ENCODE peak calls at places on chromosomes 5 and 9, in five cellular contexts. U is WERI-Rb-1, V is bronchial epithelial cell, R is PC-3, H is astrocyte of the spinal cord. Z is an unnamed sample.

GRCh38 chr9:82894961-82895902 is 167.7 kb downstream of the RASEF start:
- DNase-seq in U (no peak), V (no peak), H (no peak), R (no peak), Z (no peak)

GRCh38 chr5:77080905-77081304 is 6.2 kb downstream of the ZBED3 start:
- DNase-seq in R (no peak), U (no peak), V (no peak), H (no peak), Z (no peak)

GRCh38 chr5:106894964-106895363 is 775.8 kb downstream of the EFNA5 start:
- DNase-seq in R (no peak), H (peak; percentile 20), V (peak; percentile 14), U (no peak), Z (no peak)

GRCh38 chr5:179967489-179967888 is 59.8 kb upstream of the TBC1D9B start:
- DNase-seq in R (no peak), H (peak; percentile 24), U (no peak), V (no peak), Z (no peak)

GRCh38 chr9:98767915-98768314 is 28.4 kb downstream of the ANKS6 start:
- DNase-seq in H (no peak), V (no peak), U (no peak), R (no peak), Z (no peak)

GRCh38 chr5:122723606-122724352 is 51.1 kb upstream of the SNX2 start:
- DNase-seq in H (peak; percentile 85), R (peak; percentile 79), U (no peak), V (peak; percentile 86), Z (no peak)

GRCh38 chr9:89375181-89375760 is 57.0 kb downstream of the SECISBP2 start:
- DNase-seq in U (no peak), H (no peak), R (peak; percentile 2), V (peak; percentile 22), Z (no peak)

GRCh38 chr5:92758552-92758951 is 822.5 kb downstream of the NR2F1-AS1 start:
- DNase-seq in H (peak; percentile 55), U (no peak), R (peak; percentile 81), V (peak; percentile 94), Z (peak; percentile 84)

GRCh38 chr9:34443533-34443932 is 14.8 kb downstream of the FAM219A start:
- DNase-seq in V (no peak), R (no peak), H (no peak), U (no peak), Z (no peak)

GRCh38 chr9:104774132-104774531 is 10.2 kb downstream of the NIPSNAP3B start:
- DNase-seq in V (no peak), R (no peak), U (no peak), H (no peak), Z (no peak)

GRCh38 chr5:72284674-72285424 is 35.2 kb downstream of the MRPS27 start:
- DNase-seq in U (no peak), V (no peak), H (no peak), R (no peak), Z (no peak)

GRCh38 chr5:133653602-133653995 is 41.3 kb upstream of the FSTL4 start:
- DNase-seq in V (no peak), R (no peak), U (no peak), H (no peak), Z (no peak)
- TF ChIP-seq CTCF in V (no peak), R (no peak), U (no peak), H (no peak), Z (no peak)

GRCh38 chr5:91224969-91225368 is 158.1 kb downstream of the ARRDC3 start:
- DNase-seq in R (no peak), U (no peak), V (no peak), H (no peak), Z (no peak)

GRCh38 chr5:91222482-91222881 is 160.6 kb downstream of the ARRDC3 start:
- DNase-seq in H (no peak), V (no peak), U (no peak), R (no peak), Z (no peak)

GRCh38 chr5:91223886-91224285 is 159.2 kb downstream of the ARRDC3 start:
- DNase-seq in V (no peak), U (no peak), R (no peak), H (no peak), Z (no peak)

GRCh38 chr5:91225848-91226686 is 157.1 kb downstream of the ARRDC3 start:
- DNase-seq in V (peak; percentile 53), U (peak; percentile 62), R (peak; percentile 66), H (no peak), Z (peak; percentile 58)

DNA sequence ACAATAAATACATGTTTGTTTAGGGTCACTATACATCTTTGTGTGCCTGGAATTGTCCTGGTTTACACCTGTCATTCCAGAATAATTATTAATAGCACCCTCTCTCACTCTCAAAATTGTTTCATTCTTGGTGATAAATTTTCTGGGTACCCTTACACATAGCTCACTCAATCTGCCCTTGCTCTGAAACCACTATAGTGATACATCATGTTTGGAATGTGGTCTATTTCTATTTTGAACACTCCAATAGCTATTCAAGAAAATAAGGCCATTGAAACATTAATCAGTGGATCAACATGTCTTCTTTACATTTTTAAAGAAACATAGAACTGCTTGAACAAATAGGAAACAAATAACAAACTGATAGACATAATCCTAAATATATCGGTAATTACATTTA is 158.7 kb downstream of the ARRDC3 start:
- DNase-seq in H (no peak), U (no peak), V (no peak), R (no peak), Z (no peak)
- TF ChIP-seq CTCF in H (no peak), U (no peak), V (no peak), R (no peak), Z (no peak)

GRCh38 chr5:91256142-91256524 is 127.0 kb downstream of the ARRDC3 start:
- DNase-seq in H (no peak), U (no peak), R (no peak), V (no peak), Z (no peak)

GRCh38 chr5:91255396-91256141 is 127.5 kb downstream of the ARRDC3 start:
- DNase-seq in R (no peak), V (no peak), U (no peak), H (no peak), Z (no peak)

GRCh38 chr5:91257301-91257700 is 125.8 kb downstream of the ARRDC3 start:
- DNase-seq in H (no peak), U (no peak), V (no peak), R (no peak), Z (no peak)

GRCh38 chr5:91252916-91253315 is 130.2 kb downstream of the ARRDC3 start:
- DNase-seq in H (no peak), V (no peak), R (no peak), U (no peak), Z (no peak)
- TF ChIP-seq CTCF in H (no peak), V (no peak), R (no peak), U (no peak), Z (no peak)

DNA sequence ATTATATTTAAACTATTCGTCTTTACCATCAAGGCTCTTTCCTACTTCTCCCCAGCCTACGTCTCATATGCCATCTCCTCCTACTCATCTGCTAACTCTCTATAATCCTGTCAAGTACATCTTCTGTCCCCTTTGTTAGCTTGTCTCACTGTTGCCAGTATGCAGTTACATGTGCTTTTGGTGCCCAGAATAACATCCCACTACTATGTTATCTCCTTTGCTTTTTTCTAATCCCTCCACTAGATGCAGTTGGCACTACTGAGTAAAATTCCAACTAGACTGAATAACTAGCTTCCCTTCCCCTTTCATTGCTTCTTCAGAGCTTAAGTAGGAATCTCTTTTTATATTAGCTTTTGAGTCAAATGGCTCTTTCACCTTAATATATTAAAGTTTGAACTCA is 3.0 kb upstream of the ARRDC3 start:
- DNase-seq in U (no peak), R (no peak), V (no peak), H (no peak), Z (no peak)
- TF ChIP-seq CTCF in U (no peak), R (no peak), V (no peak), H (no peak), Z (no peak)

GRCh38 chr9:23825143-23825531 is 903 bp downstream of the ELAVL2 start:
- DNase-seq in H (no peak), V (no peak), R (no peak), U (peak; percentile 73), Z (no peak)

GRCh38 chr9:23825700-23826099 is 340 bp downstream of the ELAVL2 start:
- DNase-seq in V (no peak), H (peak; percentile 62), R (no peak), U (no peak), Z (no peak)

GRCh38 chr9:23824241-23825142 is 1.5 kb downstream of the ELAVL2 start:
- DNase-seq in V (peak; percentile 16), H (peak; percentile 60), R (peak; percentile 40), U (no peak), Z (peak; percentile 46)

GRCh38 chr9:23822331-23823169 is 3.5 kb downstream of the ELAVL2 start:
- DNase-seq in U (no peak), R (no peak), H (no peak), V (no peak), Z (no peak)

GRCh38 chr9:23826120-23826629 is at the start of gene ELAVL2:
- DNase-seq in U (peak; percentile 99), R (peak; percentile 98), H (peak; percentile 99), V (peak; percentile 87), Z (peak; percentile 98)
- TF ChIP-seq CTCF in U (no peak), R (no peak), H (no peak), V (no peak), Z (no peak)

DNA sequence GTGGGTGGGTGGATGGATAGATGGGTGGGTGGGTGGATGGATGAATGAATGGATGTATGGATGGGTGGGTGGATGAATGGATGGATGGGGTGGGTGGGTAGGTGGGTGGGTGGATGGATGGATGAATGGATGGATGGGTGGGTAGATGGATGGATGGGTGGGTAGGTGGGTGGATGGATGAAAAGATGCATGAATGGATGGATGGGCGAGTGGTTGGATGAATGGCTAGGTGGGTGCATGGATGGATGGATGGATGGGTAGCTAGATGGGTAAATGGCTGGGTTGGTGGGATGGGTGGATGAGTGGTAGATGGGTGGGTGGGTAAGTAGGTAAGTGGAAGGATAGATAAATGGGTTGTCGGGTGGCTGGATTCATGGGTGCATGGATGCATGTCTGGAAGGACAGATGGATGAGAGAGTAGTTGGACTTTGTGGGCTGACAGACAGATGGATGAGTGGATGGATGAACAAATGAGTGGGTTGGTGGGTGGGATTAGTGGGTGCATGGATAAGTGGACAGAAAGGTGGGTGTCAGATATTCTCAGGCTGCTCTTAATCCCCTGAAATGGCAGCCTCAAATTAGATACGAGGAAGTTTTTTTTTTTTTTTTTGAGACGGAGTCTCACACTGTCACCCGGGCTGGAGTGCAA is 100.8 kb upstream of the SARDH start:
- DNase-seq in H (no peak), V (no peak), U (no peak), R (no peak), Z (no peak)
- TF ChIP-seq CTCF in H (no peak), V (no peak), U (no peak), R (no peak), Z (no peak)

DNA sequence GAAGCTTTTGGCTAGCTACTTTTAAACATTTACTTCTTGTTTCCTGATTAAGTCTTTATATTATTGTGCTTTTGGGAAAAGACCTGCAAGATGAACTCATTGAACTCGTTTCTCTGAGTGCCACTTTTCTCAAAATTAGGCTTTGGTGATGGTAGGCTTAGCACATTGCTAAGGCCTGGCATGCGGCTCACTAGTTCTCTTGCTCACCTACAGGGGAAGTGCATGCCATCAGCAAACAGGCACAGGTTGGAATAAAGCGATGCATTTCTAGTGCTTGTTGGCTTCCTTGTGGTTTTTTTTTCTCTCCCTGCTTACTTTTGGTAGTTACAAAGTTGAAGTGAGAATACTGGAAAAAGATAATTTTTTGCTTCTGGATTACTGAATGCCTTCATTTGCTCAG is 41.4 kb downstream of the TLE4 start:
- DNase-seq in V (no peak), R (no peak), U (no peak), H (no peak), Z (no peak)
- TF ChIP-seq CTCF in V (no peak), R (no peak), U (no peak), H (no peak), Z (no peak)

Z was measured in RWPE1.